ENCODE peak calls at places on chromosomes 6 and 20, in five cellular contexts. U is HFF-Myc, L is adipocyte, D is right atrium auricular region, J is fibroblast of lung. I is an unnamed sample.

GRCh38 chr6:90219168-90219985 is 77.3 kb downstream of the BACH2 start:
- DNase-seq in L (peak), J (peak), D (no peak), U (peak), I (peak)

GRCh38 chr20:13865825-13866351 is 81.1 kb downstream of the NDUFAF5 start:
- DNase-seq in U (peak), D (no peak), J (peak), L (peak), I (no peak)

GRCh38 chr20:38193586-38194105 is 28.6 kb upstream of the TGM2 start:
- DNase-seq in U (no peak), L (no peak), D (no peak), J (no peak), I (no peak)

GRCh38 chr6:30066577-30067459 is at the start of gene PPP1R11:
- DNase-seq in L (peak), U (peak), D (peak), J (peak), I (peak)

GRCh38 chr20:62228982-62229545 is 9.0 kb upstream of the HRH3 start:
- DNase-seq in U (no peak), D (no peak), J (no peak), L (no peak), I (no peak)

GRCh38 chr20:47196091-47197081 is 160.1 kb downstream of the ZMYND8 start:
- DNase-seq in U (peak), J (peak), D (peak), L (peak), I (peak)

GRCh38 chr6:42120895-42121865 is 21.2 kb downstream of the C6orf132 start:
- DNase-seq in J (peak), U (no peak), L (peak), D (no peak), I (no peak)

GRCh38 chr6:158437571-158437970 is 122.3 kb upstream of the TMEM181 start:
- DNase-seq in L (peak), D (no peak), U (no peak), J (no peak), I (no peak)

GRCh38 chr6:134221250-134221649 is 96.7 kb downstream of the SGK1 start:
- DNase-seq in J (no peak), U (no peak), L (no peak), D (no peak), I (no peak)

GRCh38 chr6:155483858-155484257 is 28.2 kb upstream of the NOX3 start:
- DNase-seq in J (peak), L (peak), U (peak), D (no peak), I (no peak)

GRCh38 chr6:137495652-137496391 is 1.6 kb upstream of the OLIG3 start:
- DNase-seq in J (no peak), L (no peak), U (no peak), D (no peak), I (no peak)

GRCh38 chr6:119028106-119028505 is 50.4 kb downstream of the FAM184A start:
- DNase-seq in L (no peak), D (no peak), J (no peak), U (no peak), I (peak)

GRCh38 chr6:5003604-5004372 is at the start of gene RPP40:
- DNase-seq in D (peak), L (peak), U (peak), J (peak), I (peak)

GRCh38 chr6:41120058-41120457 is 34.1 kb downstream of the TREML1 start:
- DNase-seq in J (no peak), D (no peak), U (no peak), L (no peak), I (no peak)

GRCh38 chr6:51702851-51703250 is 384.6 kb downstream of the PKHD1 start:
- DNase-seq in D (no peak), U (no peak), L (no peak), J (no peak), I (no peak)

GRCh38 chr20:57346477-57346876 is 4.6 kb upstream of the RAE1 start:
- DNase-seq in U (peak), L (peak), J (peak), D (peak), I (peak)

GRCh38 chr6:34003962-34004361 is 141.9 kb downstream of the GRM4 start:
- DNase-seq in D (no peak), U (no peak), L (no peak), J (no peak), I (no peak)

DNA sequence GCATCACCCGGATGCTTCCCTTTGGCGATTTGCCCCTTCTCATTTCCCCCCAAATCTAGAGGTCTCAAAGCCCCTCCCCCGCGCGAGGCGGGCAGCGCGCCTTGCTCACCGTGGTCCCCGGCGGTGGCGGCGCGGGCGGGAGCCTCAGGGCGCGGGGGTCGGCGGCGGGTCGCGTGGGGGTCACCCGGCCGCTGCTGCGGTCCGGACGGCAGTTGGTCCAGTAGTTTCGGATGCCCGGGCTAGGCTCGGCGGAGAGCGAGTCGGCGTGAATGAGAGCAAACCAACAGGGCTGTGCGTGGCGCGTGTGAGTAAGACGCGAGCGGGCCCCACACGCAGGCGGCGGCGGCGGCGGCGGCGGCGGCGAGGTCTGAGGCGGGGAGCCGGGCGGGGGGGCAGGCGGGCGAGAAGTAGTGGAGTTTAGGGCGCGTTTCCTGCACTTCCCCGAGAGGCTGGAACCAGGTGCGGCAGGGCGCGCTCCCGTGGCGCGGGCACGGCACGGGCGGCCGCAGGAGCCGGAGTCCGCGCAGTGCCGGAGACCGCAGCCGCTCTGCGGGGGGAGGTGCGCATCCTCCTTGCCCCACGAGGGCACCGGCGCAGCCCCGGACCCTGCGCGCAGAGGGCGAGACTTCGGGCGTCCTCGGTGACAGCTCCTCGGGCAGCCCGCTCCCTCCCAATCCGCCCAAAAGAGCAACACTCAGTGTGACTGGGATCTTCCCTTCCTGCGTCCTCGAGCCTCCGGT is 567 bp downstream of the HS3ST5 start:
- DNase-seq in L (peak), U (no peak), D (no peak), J (peak), I (peak)
- H3K4me3 ChIP-seq in L (peak), U (peak), D (peak), J (peak), I (peak)

DNA sequence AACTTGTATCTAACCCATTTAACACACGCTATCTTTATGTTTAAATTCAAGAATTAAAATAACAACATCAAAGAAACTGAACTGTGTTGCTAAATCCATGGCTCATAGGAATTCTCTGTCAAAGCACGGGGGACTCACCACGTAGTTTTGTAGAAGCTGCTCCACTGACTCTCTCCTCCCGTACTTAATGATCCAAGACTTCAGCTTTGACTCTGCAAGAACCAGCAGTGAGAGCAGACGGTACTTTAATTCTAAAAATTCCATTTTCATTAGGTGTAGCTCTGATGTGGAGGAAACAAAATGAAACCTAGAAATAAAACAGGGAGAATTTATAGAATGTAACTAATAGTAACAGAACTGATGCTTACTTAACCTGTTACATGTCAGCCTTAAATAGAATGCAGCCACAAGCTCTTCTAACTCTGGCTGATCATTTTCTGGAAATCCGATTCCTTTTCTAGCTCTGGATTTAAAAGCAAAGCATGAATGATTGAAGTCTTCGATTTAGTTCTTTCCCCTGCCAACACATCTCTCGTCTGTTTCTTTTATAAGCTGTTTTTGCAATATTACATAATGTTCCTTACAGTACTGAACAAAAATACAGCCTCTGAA is 165.6 kb downstream of the SYNE1 start:
- DNase-seq in J (peak), L (peak), D (no peak), U (no peak), I (no peak)
- H3K4me3 ChIP-seq in J (peak), L (peak), D (no peak), U (no peak), I (no peak)

GRCh38 chr20:52289956-52290355 is 98.4 kb upstream of the ZFP64 start:
- DNase-seq in U (no peak), L (no peak), J (no peak), D (no peak), I (no peak)

GRCh38 chr20:52295556-52295955 is 104.0 kb upstream of the ZFP64 start:
- DNase-seq in L (no peak), D (no peak), U (no peak), J (no peak), I (no peak)

GRCh38 chr20:52290602-52291001 is 99.0 kb upstream of the ZFP64 start:
- DNase-seq in J (no peak), U (no peak), D (no peak), L (peak), I (no peak)

GRCh38 chr20:52291109-52291508 is 99.5 kb upstream of the ZFP64 start:
- DNase-seq in D (no peak), J (peak), L (no peak), U (no peak), I (no peak)

DNA sequence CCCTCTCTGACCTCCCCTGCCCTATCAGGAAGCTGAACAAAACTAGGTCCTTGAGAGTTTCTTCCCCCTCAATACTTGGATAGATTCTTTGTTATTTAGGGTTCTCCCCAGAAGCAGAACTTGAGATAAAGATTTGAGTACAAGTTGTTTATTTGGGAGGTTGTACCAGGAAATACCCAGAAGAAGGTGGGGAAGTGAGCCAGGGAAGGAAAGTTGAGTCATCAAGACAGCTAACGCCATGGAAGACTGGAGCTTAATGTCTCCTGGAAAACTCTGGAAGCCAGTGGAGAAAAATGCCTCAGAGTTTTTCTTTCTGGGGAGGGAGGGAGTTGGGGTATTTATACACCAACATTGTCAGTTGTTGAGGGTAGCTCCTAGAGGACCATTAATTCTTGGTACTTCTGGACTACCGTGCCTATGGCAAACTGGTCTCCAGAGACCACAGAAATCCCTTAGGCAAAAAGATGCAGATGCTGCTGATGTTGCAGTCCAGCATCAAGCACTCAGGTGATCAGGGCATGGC is 102.6 kb upstream of the ZFP64 start:
- DNase-seq in J (no peak), L (no peak), D (no peak), U (no peak), I (no peak)
- H3K4me3 ChIP-seq in J (no peak), L (peak), D (no peak), U (no peak), I (no peak)

DNA sequence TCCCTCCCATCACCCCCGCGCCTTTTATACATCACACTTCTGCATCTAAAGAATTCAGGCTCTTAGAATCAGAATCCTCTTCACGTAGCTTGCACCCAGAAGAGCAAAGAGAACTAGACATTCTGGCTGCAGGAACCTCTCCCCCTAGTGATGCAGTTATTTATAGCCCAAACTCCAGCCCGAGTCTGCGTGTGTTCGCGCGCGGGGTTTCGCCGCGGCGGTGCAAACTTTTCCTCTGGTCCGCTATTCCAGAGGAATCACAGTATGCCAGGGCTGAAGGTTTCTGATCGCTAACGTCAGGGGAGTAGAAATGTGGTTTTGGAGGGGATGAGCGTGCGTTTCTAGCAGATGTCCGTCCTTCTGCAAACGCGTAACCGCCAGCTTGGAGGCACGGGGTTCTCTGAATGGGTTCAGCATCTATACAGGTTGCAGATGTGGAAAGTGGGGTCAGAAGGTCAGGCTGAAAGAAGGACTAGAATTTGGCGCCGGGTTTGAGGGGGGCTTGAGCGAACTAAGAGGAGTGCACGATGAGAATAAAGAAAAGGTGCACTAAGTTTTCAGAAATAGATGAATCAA is 1.9 kb downstream of the EPHA7 start:
- DNase-seq in D (no peak), J (peak), L (peak), U (no peak), I (no peak)
- H3K4me3 ChIP-seq in D (peak), J (no peak), L (peak), U (no peak), I (peak)

DNA sequence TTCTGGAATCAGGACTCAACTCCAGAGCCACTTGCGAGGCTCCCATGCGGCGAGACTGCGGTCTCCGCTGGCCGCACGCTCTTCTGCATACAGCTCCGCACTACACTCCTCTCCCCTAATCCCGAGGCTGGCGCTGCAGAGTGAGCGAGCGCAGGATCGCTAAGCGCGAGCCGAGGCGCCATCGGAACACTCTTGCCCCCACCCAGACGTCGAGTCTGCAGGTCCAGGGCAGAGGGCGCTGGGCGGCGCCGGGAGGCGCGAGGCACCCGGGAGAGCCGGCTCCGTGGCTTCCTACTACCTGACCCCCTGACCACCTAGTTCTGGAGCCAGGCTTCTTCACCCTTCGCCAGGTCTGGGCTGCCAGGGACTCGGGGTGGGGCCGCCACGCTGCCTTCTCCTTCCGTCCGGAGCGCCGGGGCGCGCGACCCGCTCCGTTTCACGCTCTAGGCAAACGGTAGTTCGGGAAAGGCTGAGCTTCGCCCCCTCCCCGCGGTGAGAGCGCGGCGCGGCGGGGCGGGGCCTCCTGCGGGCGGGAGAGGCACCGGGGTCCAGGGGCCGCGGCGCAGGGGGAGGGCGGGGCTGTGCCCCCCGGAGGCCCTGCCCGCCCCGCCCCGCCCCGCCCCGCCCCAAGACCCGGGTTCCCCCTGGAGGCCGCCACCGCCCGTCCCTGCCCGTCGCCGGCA is 5.4 kb upstream of the TUBB2A start:
- DNase-seq in U (no peak), J (peak), D (peak), L (peak), I (peak)
- H3K4me3 ChIP-seq in U (peak), J (peak), D (peak), L (peak), I (peak)

DNA sequence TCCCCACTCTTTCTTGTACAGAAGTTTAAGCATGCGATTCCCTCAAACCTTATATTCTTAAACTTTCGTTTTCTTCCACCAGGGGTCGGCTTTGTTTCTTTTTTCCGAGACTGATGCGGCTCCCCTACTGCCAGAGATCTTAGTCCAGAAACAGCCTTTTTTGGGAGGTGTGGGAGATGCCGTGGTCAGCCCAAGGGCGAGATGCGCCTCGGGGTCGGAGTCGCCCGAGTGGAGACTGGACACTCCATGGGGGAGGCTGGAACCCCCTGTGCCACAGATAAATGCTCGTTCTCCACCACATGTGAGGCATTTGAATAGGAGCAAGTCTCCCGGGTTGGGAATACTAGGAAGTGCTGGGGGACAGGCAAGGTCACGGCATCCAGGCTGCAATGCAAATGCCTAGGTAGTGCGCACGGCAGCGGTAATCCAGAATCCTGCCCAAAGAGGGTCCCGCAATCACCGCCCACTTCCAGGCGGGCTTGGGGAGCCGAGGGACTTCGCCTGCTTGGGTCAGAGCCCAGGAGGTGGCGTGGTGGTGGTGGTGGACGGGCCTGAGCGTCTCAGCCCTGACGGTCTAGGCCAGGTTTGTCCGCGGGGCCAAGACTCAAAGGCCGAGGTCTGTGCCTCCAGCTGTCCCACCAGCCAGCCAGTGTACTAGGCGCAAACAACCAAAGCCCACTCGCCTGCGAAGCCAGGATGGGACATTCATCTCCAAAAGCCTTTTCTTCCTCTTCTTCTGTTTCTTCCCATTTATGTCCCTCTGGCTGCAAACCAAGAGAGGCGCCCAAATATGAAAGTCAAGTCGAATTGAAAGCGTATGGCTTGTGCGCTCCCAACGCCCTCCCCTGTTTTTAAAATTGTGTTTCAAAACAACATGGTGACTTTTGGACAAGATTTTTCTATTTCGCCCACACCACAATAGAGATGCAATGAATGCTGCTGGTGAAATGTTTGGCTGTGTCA is 39.3 kb upstream of the OSTM1 start:
- DNase-seq in U (no peak), J (peak), D (no peak), L (peak), I (peak)
- H3K4me3 ChIP-seq in U (no peak), J (peak), D (peak), L (peak), I (no peak)

DNA sequence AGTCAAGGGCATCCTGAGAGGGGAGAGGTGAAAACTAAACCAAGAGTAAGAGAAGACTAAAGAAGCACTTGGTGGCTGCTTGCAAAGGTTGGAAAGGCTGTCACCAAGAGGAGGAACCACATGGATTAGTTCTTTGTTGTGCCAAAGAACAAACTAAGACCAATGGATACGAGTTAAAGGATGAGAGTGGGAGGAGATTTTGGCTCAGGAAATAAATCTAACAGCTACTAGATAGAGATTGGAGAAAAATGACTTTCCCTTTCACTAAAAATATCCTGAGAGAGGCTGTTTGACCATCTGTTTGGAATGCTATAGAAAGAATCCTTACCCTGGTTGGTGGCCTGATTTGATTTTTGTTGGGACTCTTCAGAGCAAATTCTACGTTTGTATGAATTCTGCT is 54.9 kb upstream of the RBM24 start:
- DNase-seq in L (no peak), J (no peak), U (no peak), D (no peak), I (no peak)
- H3K4me3 ChIP-seq in L (no peak), J (no peak), U (no peak), D (no peak), I (no peak)

DNA sequence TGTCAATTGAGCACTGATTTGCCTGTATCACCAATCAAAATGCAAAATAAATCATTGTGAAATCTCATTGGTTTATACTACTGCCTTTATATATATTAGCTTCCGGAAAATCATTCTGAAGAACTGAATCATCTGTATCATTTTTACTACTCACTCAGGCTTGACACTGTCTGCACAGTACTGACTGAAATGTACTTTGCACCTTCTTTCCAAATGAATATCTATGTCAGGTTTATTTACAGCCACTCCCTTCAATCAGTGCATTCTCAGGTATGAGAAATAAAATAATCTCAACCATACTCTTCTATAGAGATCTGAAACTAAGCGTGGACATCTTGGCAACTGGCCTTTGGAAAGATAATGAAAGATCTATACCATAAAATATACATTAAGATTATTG is 2.7 kb downstream of the KHDRBS2 start:
- DNase-seq in D (no peak), L (no peak), U (no peak), J (no peak), I (no peak)
- H3K4me3 ChIP-seq in D (no peak), L (no peak), U (no peak), J (no peak), I (no peak)